ENCODE peak calls at places on chromosome 2, in five cellular contexts. One of them, this sample, is unnamed.

GRCh38 chr2:73933194-73933593 is 6.5 kb downstream of the DGUOK start:
- DNase-seq in H1: no peak
- DNase-seq in fibroblast of lung: peak
- DNase-seq in GM12878: no peak
- DNase-seq in neural progenitor cell: no peak
- DNase-seq in this sample: no peak

GRCh38 chr2:196113061-196113974 is 44.7 kb upstream of the DNAH7 start:
- DNase-seq in H1: no peak
- DNase-seq in fibroblast of lung: peak
- DNase-seq in GM12878: no peak
- DNase-seq in neural progenitor cell: peak
- DNase-seq in this sample: no peak

GRCh38 chr2:226898925-226899324 is 63.1 kb downstream of the RHBDD1 start:
- DNase-seq in neural progenitor cell: no peak
- DNase-seq in H1: no peak
- DNase-seq in GM12878: no peak
- DNase-seq in fibroblast of lung: no peak
- DNase-seq in this sample: no peak

GRCh38 chr2:172704072-172704936 is 31.3 kb upstream of the RAPGEF4 start:
- DNase-seq in GM12878: no peak
- DNase-seq in fibroblast of lung: no peak
- DNase-seq in neural progenitor cell: peak
- DNase-seq in H1: no peak
- DNase-seq in this sample: peak

GRCh38 chr2:198375073-198375430 is 570.7 kb downstream of the PLCL1 start:
- DNase-seq in GM12878: no peak
- DNase-seq in fibroblast of lung: no peak
- DNase-seq in neural progenitor cell: no peak
- DNase-seq in H1: no peak
- DNase-seq in this sample: no peak

GRCh38 chr2:135885709-135886108 is 9.5 kb upstream of the MCM6 start:
- DNase-seq in GM12878: no peak
- DNase-seq in neural progenitor cell: no peak
- DNase-seq in fibroblast of lung: no peak
- DNase-seq in H1: no peak
- DNase-seq in this sample: no peak

GRCh38 chr2:101546376-101547058 is 71.6 kb upstream of the RFX8 start:
- DNase-seq in fibroblast of lung: peak
- DNase-seq in GM12878: no peak
- DNase-seq in neural progenitor cell: no peak
- DNase-seq in H1: no peak
- DNase-seq in this sample: no peak

GRCh38 chr2:146804288-146804687 is 1040.5 kb upstream of the ACVR2A start:
- DNase-seq in H1: no peak
- DNase-seq in neural progenitor cell: no peak
- DNase-seq in fibroblast of lung: no peak
- DNase-seq in GM12878: no peak
- DNase-seq in this sample: no peak

GRCh38 chr2:227363756-227364155 is 15.3 kb downstream of the TM4SF20 start:
- DNase-seq in fibroblast of lung: no peak
- DNase-seq in GM12878: no peak
- DNase-seq in H1: no peak
- DNase-seq in neural progenitor cell: no peak
- DNase-seq in this sample: no peak

GRCh38 chr2:53740170-53740569 is 27.4 kb upstream of the CHAC2 start:
- DNase-seq in fibroblast of lung: peak
- DNase-seq in H1: no peak
- DNase-seq in GM12878: no peak
- DNase-seq in neural progenitor cell: peak
- DNase-seq in this sample: no peak

GRCh38 chr2:108412995-108413726 is 35.4 kb downstream of the SULT1C4 start:
- DNase-seq in GM12878: no peak
- DNase-seq in neural progenitor cell: no peak
- DNase-seq in fibroblast of lung: peak
- DNase-seq in H1: no peak
- DNase-seq in this sample: no peak

GRCh38 chr2:101308432-101309210 is at the start of gene RNF149:
- DNase-seq in fibroblast of lung: peak
- DNase-seq in GM12878: peak
- DNase-seq in H1: peak
- DNase-seq in neural progenitor cell: peak
- DNase-seq in this sample: peak

GRCh38 chr2:122794100-122794499 is 1038.6 kb downstream of the TSN start:
- DNase-seq in fibroblast of lung: no peak
- DNase-seq in GM12878: no peak
- DNase-seq in neural progenitor cell: no peak
- DNase-seq in H1: no peak
- DNase-seq in this sample: no peak

GRCh38 chr2:14752294-14752693 is 119.8 kb downstream of the LRATD1 start:
- DNase-seq in GM12878: no peak
- DNase-seq in fibroblast of lung: no peak
- DNase-seq in neural progenitor cell: no peak
- DNase-seq in H1: no peak
- DNase-seq in this sample: peak

GRCh38 chr2:148742373-148742772 is 97.8 kb downstream of the EPC2 start:
- DNase-seq in H1: no peak
- DNase-seq in neural progenitor cell: no peak
- DNase-seq in fibroblast of lung: no peak
- DNase-seq in GM12878: no peak
- DNase-seq in this sample: no peak

GRCh38 chr2:165646321-165646801 is 147.7 kb downstream of the GALNT3 start:
- DNase-seq in neural progenitor cell: no peak
- DNase-seq in GM12878: no peak
- DNase-seq in H1: no peak
- DNase-seq in fibroblast of lung: no peak
- DNase-seq in this sample: no peak

GRCh38 chr2:24489942-24490673 is 946 bp upstream of the NCOA1 start:
- DNase-seq in neural progenitor cell: peak
- DNase-seq in fibroblast of lung: peak
- DNase-seq in H1: no peak
- DNase-seq in GM12878: no peak
- DNase-seq in this sample: peak

GRCh38 chr2:128641421-128642095 is 322.9 kb upstream of the HS6ST1 start:
- DNase-seq in H1: no peak
- DNase-seq in GM12878: no peak
- DNase-seq in neural progenitor cell: no peak
- DNase-seq in fibroblast of lung: no peak
- DNase-seq in this sample: no peak

GRCh38 chr2:128235581-128235980 is 83.1 kb downstream of the HS6ST1 start:
- DNase-seq in H1: no peak
- DNase-seq in neural progenitor cell: no peak
- DNase-seq in fibroblast of lung: no peak
- DNase-seq in GM12878: no peak
- DNase-seq in this sample: no peak

GRCh38 chr2:12120281-12121150 is 374.1 kb downstream of the LPIN1 start:
- DNase-seq in H1: no peak
- DNase-seq in fibroblast of lung: peak
- DNase-seq in GM12878: no peak
- DNase-seq in neural progenitor cell: no peak
- DNase-seq in this sample: no peak

GRCh38 chr2:88638743-88639142 is 11.5 kb upstream of the EIF2AK3 start:
- DNase-seq in H1: no peak
- DNase-seq in GM12878: no peak
- DNase-seq in fibroblast of lung: peak
- DNase-seq in neural progenitor cell: no peak
- DNase-seq in this sample: peak

GRCh38 chr2:133737597-133737996 is 169.3 kb upstream of the NCKAP5 start:
- DNase-seq in fibroblast of lung: peak
- DNase-seq in GM12878: no peak
- DNase-seq in neural progenitor cell: no peak
- DNase-seq in H1: no peak
- DNase-seq in this sample: no peak

GRCh38 chr2:136305517-136306192 is 187.7 kb upstream of the CXCR4 start:
- DNase-seq in H1: no peak
- DNase-seq in neural progenitor cell: no peak
- DNase-seq in GM12878: no peak
- DNase-seq in fibroblast of lung: peak
- DNase-seq in this sample: peak

GRCh38 chr2:21044694-21045371 is 960 bp upstream of the APOB start:
- DNase-seq in neural progenitor cell: no peak
- DNase-seq in H1: no peak
- DNase-seq in GM12878: no peak
- DNase-seq in fibroblast of lung: no peak
- DNase-seq in this sample: no peak

GRCh38 chr2:38122344-38122743 is 46.4 kb upstream of the CYP1B1 start:
- DNase-seq in GM12878: no peak
- DNase-seq in neural progenitor cell: no peak
- DNase-seq in H1: no peak
- DNase-seq in fibroblast of lung: peak
- DNase-seq in this sample: no peak

GRCh38 chr2:128004509-128004908 is 23.4 kb downstream of the SAP130 start:
- DNase-seq in neural progenitor cell: no peak
- DNase-seq in GM12878: no peak
- DNase-seq in fibroblast of lung: no peak
- DNase-seq in H1: no peak
- DNase-seq in this sample: no peak

GRCh38 chr2:855177-855576 is 95.5 kb upstream of the SNTG2 start:
- DNase-seq in neural progenitor cell: no peak
- DNase-seq in H1: no peak
- DNase-seq in fibroblast of lung: no peak
- DNase-seq in GM12878: no peak
- DNase-seq in this sample: no peak

GRCh38 chr2:53448591-53448990 is 319.0 kb upstream of the CHAC2 start:
- DNase-seq in neural progenitor cell: no peak
- DNase-seq in fibroblast of lung: peak
- DNase-seq in H1: no peak
- DNase-seq in GM12878: no peak
- DNase-seq in this sample: no peak

GRCh38 chr2:209473930-209474419 is 50.1 kb downstream of the MAP2 start:
- DNase-seq in GM12878: no peak
- DNase-seq in H1: no peak
- DNase-seq in neural progenitor cell: no peak
- DNase-seq in fibroblast of lung: peak
- DNase-seq in this sample: no peak

GRCh38 chr2:179393481-179393880 is 128.8 kb upstream of the SESTD1 start:
- DNase-seq in GM12878: no peak
- DNase-seq in fibroblast of lung: peak
- DNase-seq in H1: no peak
- DNase-seq in neural progenitor cell: no peak
- DNase-seq in this sample: no peak

GRCh38 chr2:25347205-25347815 is 5.6 kb upstream of the DNMT3A start:
- DNase-seq in GM12878: no peak
- DNase-seq in fibroblast of lung: peak
- DNase-seq in neural progenitor cell: peak
- DNase-seq in H1: no peak
- DNase-seq in this sample: no peak

GRCh38 chr2:232316382-232317190 is 62.0 kb upstream of the ALPP start:
- DNase-seq in H1: no peak
- DNase-seq in fibroblast of lung: no peak
- DNase-seq in neural progenitor cell: no peak
- DNase-seq in GM12878: no peak
- DNase-seq in this sample: no peak

GRCh38 chr2:32523711-32524110 is 104.1 kb upstream of the TTC27 start:
- DNase-seq in GM12878: no peak
- DNase-seq in fibroblast of lung: peak
- DNase-seq in H1: no peak
- DNase-seq in neural progenitor cell: no peak
- DNase-seq in this sample: no peak

GRCh38 chr2:217914078-217914477 is 88.7 kb downstream of the TNS1 start:
- DNase-seq in H1: no peak
- DNase-seq in GM12878: no peak
- DNase-seq in fibroblast of lung: no peak
- DNase-seq in neural progenitor cell: no peak
- DNase-seq in this sample: no peak
- H3K27ac ChIP-seq in H1: no peak
- H3K27ac ChIP-seq in GM12878: no peak
- H3K27ac ChIP-seq in fibroblast of lung: no peak
- H3K27ac ChIP-seq in neural progenitor cell: no peak
- H3K27ac ChIP-seq in this sample: no peak

GRCh38 chr2:192195548-192196418 is 1.1 kb upstream of the TMEFF2 start:
- DNase-seq in neural progenitor cell: peak
- DNase-seq in fibroblast of lung: peak
- DNase-seq in H1: no peak
- DNase-seq in GM12878: no peak
- DNase-seq in this sample: no peak
- TF ChIP-seq EZH2 in neural progenitor cell: no peak
- TF ChIP-seq EZH2 in fibroblast of lung: peak
- TF ChIP-seq EZH2 in H1: peak
- TF ChIP-seq EZH2 in GM12878: peak
- TF ChIP-seq EZH2 in this sample: no peak

GRCh38 chr2:39338502-39338901 is 94.7 kb upstream of the CDKL4 start:
- DNase-seq in fibroblast of lung: no peak
- DNase-seq in GM12878: no peak
- DNase-seq in H1: no peak
- DNase-seq in neural progenitor cell: peak
- DNase-seq in this sample: no peak
- H3K27ac ChIP-seq in fibroblast of lung: no peak
- H3K27ac ChIP-seq in GM12878: no peak
- H3K27ac ChIP-seq in H1: no peak
- H3K27ac ChIP-seq in neural progenitor cell: no peak
- H3K27ac ChIP-seq in this sample: no peak

GRCh38 chr2:121197369-121198091 is 87.5 kb downstream of the TFCP2L1 start:
- DNase-seq in H1: no peak
- DNase-seq in fibroblast of lung: peak
- DNase-seq in GM12878: no peak
- DNase-seq in neural progenitor cell: no peak
- DNase-seq in this sample: no peak
- TF ChIP-seq EZH2 in H1: no peak
- TF ChIP-seq EZH2 in fibroblast of lung: no peak
- TF ChIP-seq EZH2 in GM12878: no peak
- TF ChIP-seq EZH2 in neural progenitor cell: no peak
- TF ChIP-seq EZH2 in this sample: no peak

GRCh38 chr2:45337396-45337795 is 273.7 kb downstream of the SRBD1 start:
- DNase-seq in GM12878: no peak
- DNase-seq in H1: no peak
- DNase-seq in fibroblast of lung: no peak
- DNase-seq in neural progenitor cell: no peak
- DNase-seq in this sample: no peak
- H3K27ac ChIP-seq in GM12878: no peak
- H3K27ac ChIP-seq in H1: no peak
- H3K27ac ChIP-seq in fibroblast of lung: no peak
- H3K27ac ChIP-seq in neural progenitor cell: no peak
- H3K27ac ChIP-seq in this sample: no peak

DNA sequence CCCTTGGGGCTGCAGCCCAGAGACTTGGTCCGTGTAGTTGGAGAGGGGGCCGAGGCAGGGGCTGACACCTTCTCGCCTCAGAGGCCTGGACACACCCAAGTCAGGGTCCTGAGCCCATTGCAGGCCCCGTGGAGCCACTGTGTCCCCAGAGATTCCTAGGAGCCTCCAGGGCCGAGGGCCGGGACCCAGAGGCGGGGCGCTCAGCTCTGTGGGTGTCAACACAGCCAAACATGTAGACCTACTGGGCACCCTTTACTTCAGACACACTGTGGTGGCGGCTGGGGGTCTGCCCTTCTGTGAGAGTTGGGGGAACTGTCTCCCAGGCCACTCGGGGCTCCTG is 461 bp upstream of the ESPNL start:
- DNase-seq in H1: no peak
- DNase-seq in neural progenitor cell: no peak
- DNase-seq in GM12878: no peak
- DNase-seq in fibroblast of lung: no peak
- DNase-seq in this sample: no peak
- TF ChIP-seq EZH2 in H1: no peak
- TF ChIP-seq EZH2 in neural progenitor cell: no peak
- TF ChIP-seq EZH2 in GM12878: no peak
- TF ChIP-seq EZH2 in fibroblast of lung: no peak
- TF ChIP-seq EZH2 in this sample: no peak